ENCODE peak calls at places on chromosomes 11 and 22, in seven cellular contexts. Y, U, V, K, O, R and W are unnamed samples.

GRCh38 chr11:2318123-2318522 is 16.3 kb downstream of the TSPAN32 start:
- DNase-seq in O (no peak), R (no peak), K (no peak), Y (no peak), V (no peak), U (no peak), W (no peak)

GRCh38 chr22:40345271-40345670 is 1.0 kb upstream of the ADSL start:
- DNase-seq in K (peak; percentile 70), U (peak; percentile 24), V (no peak), Y (no peak), O (peak; percentile 41), R (no peak), W (no peak)

GRCh38 chr22:25542720-25543402 is 21.6 kb upstream of the GRK3 start:
- DNase-seq in V (no peak), Y (no peak), K (no peak), U (no peak), R (no peak), O (no peak), W (no peak)

GRCh38 chr11:69104212-69104855 is 51.4 kb upstream of the SMIM38 start:
- DNase-seq in R (no peak), V (no peak), Y (no peak), O (no peak), U (no peak), K (no peak), W (no peak)

GRCh38 chr11:82523141-82523540 is 210.5 kb downstream of the FAM181B start:
- DNase-seq in K (no peak), U (no peak), Y (no peak), V (no peak), R (no peak), O (no peak), W (peak; percentile 33)

GRCh38 chr22:50031189-50032091 is 18.9 kb upstream of the IL17REL start:
- DNase-seq in O (no peak), R (no peak), K (no peak), V (no peak), U (no peak), Y (no peak), W (no peak)

GRCh38 chr11:34065505-34066203 is 14.1 kb downstream of the CAPRIN1 start:
- DNase-seq in K (peak; percentile 42), O (peak; percentile 59), R (no peak), V (no peak), Y (no peak), U (no peak), W (peak; percentile 45)

GRCh38 chr22:40326905-40327735 is 19.2 kb upstream of the ADSL start:
- DNase-seq in Y (no peak), V (no peak), U (no peak), O (peak; percentile 67), K (no peak), R (no peak), W (peak; percentile 78)

GRCh38 chr11:63919267-63920125 is 2.5 kb upstream of the RCOR2 start:
- DNase-seq in V (no peak), O (no peak), R (peak; percentile 92), K (no peak), U (no peak), Y (no peak), W (peak; percentile 95)

GRCh38 chr11:10414659-10415058 is 40.4 kb upstream of the AMPD3 start:
- DNase-seq in U (no peak), K (peak; percentile 23), R (no peak), Y (no peak), V (no peak), O (peak; percentile 21), W (peak; percentile 27)

GRCh38 chr22:19756288-19757128 is 4.1 kb upstream of the TBX1 start:
- DNase-seq in Y (no peak), V (no peak), K (peak; percentile 78), U (peak; percentile 72), O (no peak), R (no peak), W (peak; percentile 49)